ENCODE peak calls at places on chromosomes 4 and X, in five cellular contexts. One of them, this sample, is unnamed.

GRCh38 chrX:40169193-40170086 is 71.7 kb upstream of the BCOR start:
- DNase-seq in CD8-positive, alpha-beta T cell: peak; percentile 81
- DNase-seq in sigmoid colon: peak; percentile 82
- DNase-seq in IMR-90: peak; percentile 75
- DNase-seq in AG04449: peak; percentile 19
- DNase-seq in this sample: peak; percentile 72

GRCh38 chrX:11934089-11934488 is 176.1 kb downstream of the MSL3 start:
- DNase-seq in CD8-positive, alpha-beta T cell: no peak
- DNase-seq in sigmoid colon: no peak
- DNase-seq in IMR-90: no peak
- DNase-seq in AG04449: no peak
- DNase-seq in this sample: no peak

GRCh38 chr4:155735506-155735905 is 23.3 kb upstream of the GUCY1B1 start:
- DNase-seq in CD8-positive, alpha-beta T cell: no peak
- DNase-seq in sigmoid colon: no peak
- DNase-seq in IMR-90: peak; percentile 39
- DNase-seq in AG04449: no peak
- DNase-seq in this sample: no peak

GRCh38 chrX:106718709-106719108 is 7.8 kb upstream of the RNF128 start:
- DNase-seq in CD8-positive, alpha-beta T cell: no peak
- DNase-seq in sigmoid colon: no peak
- DNase-seq in IMR-90: no peak
- DNase-seq in AG04449: no peak
- DNase-seq in this sample: no peak

GRCh38 chrX:66046612-66047235 is 6.8 kb upstream of the VSIG4 start:
- DNase-seq in CD8-positive, alpha-beta T cell: no peak
- DNase-seq in sigmoid colon: no peak
- DNase-seq in IMR-90: no peak
- DNase-seq in AG04449: no peak
- DNase-seq in this sample: no peak

GRCh38 chrX:80576815-80577533 is 156.7 kb downstream of the TENT5D start:
- DNase-seq in CD8-positive, alpha-beta T cell: no peak
- DNase-seq in sigmoid colon: no peak
- DNase-seq in IMR-90: no peak
- DNase-seq in AG04449: no peak
- DNase-seq in this sample: no peak

GRCh38 chr4:51997647-51998046 is 22.5 kb downstream of the LRRC66 start:
- DNase-seq in CD8-positive, alpha-beta T cell: no peak
- DNase-seq in sigmoid colon: no peak
- DNase-seq in IMR-90: no peak
- DNase-seq in AG04449: no peak
- DNase-seq in this sample: no peak

GRCh38 chr4:145557720-145558119 is 61.5 kb upstream of the MMAA start:
- DNase-seq in CD8-positive, alpha-beta T cell: peak; percentile 43
- DNase-seq in sigmoid colon: peak; percentile 79
- DNase-seq in IMR-90: peak; percentile 72
- DNase-seq in AG04449: no peak
- DNase-seq in this sample: peak; percentile 78

GRCh38 chrX:118254611-118255010 is 91.3 kb upstream of the WDR44 start:
- DNase-seq in CD8-positive, alpha-beta T cell: peak; percentile 38
- DNase-seq in sigmoid colon: no peak
- DNase-seq in IMR-90: peak; percentile 57
- DNase-seq in AG04449: no peak
- DNase-seq in this sample: peak; percentile 48

GRCh38 chrX:70592091-70592490 is 147.5 kb downstream of the DLG3 start:
- DNase-seq in CD8-positive, alpha-beta T cell: no peak
- DNase-seq in sigmoid colon: no peak
- DNase-seq in IMR-90: peak; percentile 63
- DNase-seq in AG04449: peak; percentile 4
- DNase-seq in this sample: peak; percentile 90

GRCh38 chr4:113179996-113180395 is 130.5 kb downstream of the ANK2 start:
- DNase-seq in CD8-positive, alpha-beta T cell: no peak
- DNase-seq in sigmoid colon: no peak
- DNase-seq in IMR-90: peak; percentile 4
- DNase-seq in AG04449: no peak
- DNase-seq in this sample: peak; percentile 9

GRCh38 chrX:138756234-138756633 is 44.7 kb upstream of the FGF13 start:
- DNase-seq in CD8-positive, alpha-beta T cell: no peak
- DNase-seq in sigmoid colon: no peak
- DNase-seq in IMR-90: no peak
- DNase-seq in AG04449: no peak
- DNase-seq in this sample: peak; percentile 57

GRCh38 chr4:96525901-96526300 is 686.0 kb downstream of the PDHA2 start:
- DNase-seq in CD8-positive, alpha-beta T cell: no peak
- DNase-seq in sigmoid colon: no peak
- DNase-seq in IMR-90: no peak
- DNase-seq in AG04449: no peak
- DNase-seq in this sample: no peak

GRCh38 chr4:156388826-156389225 is 435.2 kb upstream of the CTSO start:
- DNase-seq in CD8-positive, alpha-beta T cell: no peak
- DNase-seq in sigmoid colon: no peak
- DNase-seq in IMR-90: peak; percentile 2
- DNase-seq in AG04449: no peak
- DNase-seq in this sample: peak; percentile 1

GRCh38 chrX:110758781-110759180 is 36.8 kb downstream of the CHRDL1 start:
- DNase-seq in CD8-positive, alpha-beta T cell: no peak
- DNase-seq in sigmoid colon: no peak
- DNase-seq in IMR-90: no peak
- DNase-seq in AG04449: no peak
- DNase-seq in this sample: no peak

GRCh38 chr4:89469930-89470375 is 162.4 kb upstream of the GPRIN3 start:
- DNase-seq in CD8-positive, alpha-beta T cell: no peak
- DNase-seq in sigmoid colon: no peak
- DNase-seq in IMR-90: peak; percentile 98
- DNase-seq in AG04449: peak; percentile 78
- DNase-seq in this sample: peak; percentile 78

GRCh38 chr4:5760246-5760645 is 49.2 kb downstream of the EVC start:
- DNase-seq in CD8-positive, alpha-beta T cell: no peak
- DNase-seq in sigmoid colon: no peak
- DNase-seq in IMR-90: no peak
- DNase-seq in AG04449: no peak
- DNase-seq in this sample: no peak

GRCh38 chrX:22575161-22575845 is 302.6 kb downstream of the CBLL2 start:
- DNase-seq in CD8-positive, alpha-beta T cell: no peak
- DNase-seq in sigmoid colon: no peak
- DNase-seq in IMR-90: peak; percentile 26
- DNase-seq in AG04449: no peak
- DNase-seq in this sample: peak; percentile 65

GRCh38 chrX:128928636-128929035 is 594.7 kb downstream of the SMARCA1 start:
- DNase-seq in CD8-positive, alpha-beta T cell: no peak
- DNase-seq in sigmoid colon: no peak
- DNase-seq in IMR-90: no peak
- DNase-seq in AG04449: no peak
- DNase-seq in this sample: no peak

GRCh38 chrX:115452256-115452655 is 108.7 kb upstream of the PLS3 start:
- DNase-seq in CD8-positive, alpha-beta T cell: no peak
- DNase-seq in sigmoid colon: no peak
- DNase-seq in IMR-90: no peak
- DNase-seq in AG04449: no peak
- DNase-seq in this sample: peak; percentile 33

GRCh38 chr4:24067781-24068193 is 177.9 kb upstream of the PPARGC1A start:
- DNase-seq in CD8-positive, alpha-beta T cell: no peak
- DNase-seq in sigmoid colon: no peak
- DNase-seq in IMR-90: peak; percentile 84
- DNase-seq in AG04449: peak; percentile 33
- DNase-seq in this sample: peak; percentile 82

GRCh38 chrX:103274284-103274683 is 2.3 kb downstream of the TCEAL5 start:
- DNase-seq in CD8-positive, alpha-beta T cell: no peak
- DNase-seq in sigmoid colon: no peak
- DNase-seq in IMR-90: no peak
- DNase-seq in AG04449: no peak
- DNase-seq in this sample: no peak

GRCh38 chr4:5982156-5982973 is 35.9 kb downstream of the C4orf50 start:
- DNase-seq in CD8-positive, alpha-beta T cell: no peak
- DNase-seq in sigmoid colon: peak; percentile 38
- DNase-seq in IMR-90: no peak
- DNase-seq in AG04449: no peak
- DNase-seq in this sample: no peak

GRCh38 chr4:139367421-139368090 is 65.3 kb upstream of the NDUFC1 start:
- DNase-seq in CD8-positive, alpha-beta T cell: no peak
- DNase-seq in sigmoid colon: no peak
- DNase-seq in IMR-90: peak; percentile 81
- DNase-seq in AG04449: peak; percentile 9
- DNase-seq in this sample: no peak

GRCh38 chrX:120308558-120308957 is 2.7 kb downstream of the TMEM255A start:
- DNase-seq in CD8-positive, alpha-beta T cell: no peak
- DNase-seq in sigmoid colon: no peak
- DNase-seq in IMR-90: no peak
- DNase-seq in AG04449: no peak
- DNase-seq in this sample: no peak

GRCh38 chrX:41001327-41001726 is 83.9 kb upstream of the USP9X start:
- DNase-seq in CD8-positive, alpha-beta T cell: no peak
- DNase-seq in sigmoid colon: no peak
- DNase-seq in IMR-90: no peak
- DNase-seq in AG04449: no peak
- DNase-seq in this sample: no peak

GRCh38 chr4:94015956-94016355 is 187.4 kb downstream of the ATOH1 start:
- DNase-seq in CD8-positive, alpha-beta T cell: no peak
- DNase-seq in sigmoid colon: no peak
- DNase-seq in IMR-90: no peak
- DNase-seq in AG04449: no peak
- DNase-seq in this sample: no peak

GRCh38 chr4:53734584-53735363 is 143.5 kb upstream of the LNX1 start:
- DNase-seq in CD8-positive, alpha-beta T cell: no peak
- DNase-seq in sigmoid colon: no peak
- DNase-seq in IMR-90: peak; percentile 75
- DNase-seq in AG04449: no peak
- DNase-seq in this sample: peak; percentile 40

GRCh38 chrX:68894142-68894512 is 65.3 kb downstream of the EFNB1 start:
- DNase-seq in CD8-positive, alpha-beta T cell: no peak
- DNase-seq in sigmoid colon: no peak
- DNase-seq in IMR-90: no peak
- DNase-seq in AG04449: no peak
- DNase-seq in this sample: no peak
- H3K4me3 ChIP-seq in CD8-positive, alpha-beta T cell: no peak overlapping the region
- H3K4me3 ChIP-seq in sigmoid colon: peak overlapping the region; percentile 16
- H3K4me3 ChIP-seq in IMR-90: no peak overlapping the region
- H3K4me3 ChIP-seq in AG04449: no peak overlapping the region
- H3K4me3 ChIP-seq in this sample: no peak overlapping the region

GRCh38 chr4:151530230-151530629 is 121.3 kb downstream of the FHIP1A start:
- DNase-seq in CD8-positive, alpha-beta T cell: no peak
- DNase-seq in sigmoid colon: no peak
- DNase-seq in IMR-90: no peak
- DNase-seq in AG04449: no peak
- DNase-seq in this sample: peak; percentile 73

GRCh38 chr4:151532001-151532708 is 123.2 kb downstream of the FHIP1A start:
- DNase-seq in CD8-positive, alpha-beta T cell: no peak
- DNase-seq in sigmoid colon: no peak
- DNase-seq in IMR-90: no peak
- DNase-seq in AG04449: no peak
- DNase-seq in this sample: no peak

GRCh38 chr4:151527699-151528098 is 118.7 kb downstream of the FHIP1A start:
- DNase-seq in CD8-positive, alpha-beta T cell: no peak
- DNase-seq in sigmoid colon: no peak
- DNase-seq in IMR-90: no peak
- DNase-seq in AG04449: no peak
- DNase-seq in this sample: no peak

GRCh38 chr4:151529187-151529586 is 120.2 kb downstream of the FHIP1A start:
- DNase-seq in CD8-positive, alpha-beta T cell: no peak
- DNase-seq in sigmoid colon: no peak
- DNase-seq in IMR-90: no peak
- DNase-seq in AG04449: no peak
- DNase-seq in this sample: no peak

DNA sequence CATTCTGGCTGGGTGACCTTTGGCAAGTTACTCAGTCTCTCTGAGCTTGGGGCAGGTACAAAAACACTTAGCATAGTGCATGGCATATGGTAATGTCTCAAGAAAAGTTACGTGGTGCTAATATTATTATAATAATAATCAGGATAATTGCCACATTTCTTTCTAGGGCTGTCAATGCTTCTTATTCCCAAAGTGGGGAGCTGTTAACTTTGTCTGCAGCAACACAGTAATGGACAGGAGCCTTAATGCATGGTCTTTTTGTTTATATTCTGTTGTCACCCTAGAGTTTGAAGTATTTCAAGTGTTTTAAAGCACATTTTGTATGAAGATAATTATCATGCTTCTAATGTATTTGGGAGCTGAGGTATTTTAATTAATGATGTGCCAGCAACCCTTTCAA is 121.8 kb downstream of the FHIP1A start:
- DNase-seq in CD8-positive, alpha-beta T cell: no peak
- DNase-seq in sigmoid colon: no peak
- DNase-seq in IMR-90: no peak
- DNase-seq in AG04449: no peak
- DNase-seq in this sample: peak; percentile 39
- TF ChIP-seq CTCF in CD8-positive, alpha-beta T cell: no peak
- TF ChIP-seq CTCF in sigmoid colon: no peak
- TF ChIP-seq CTCF in IMR-90: peak; percentile 4
- TF ChIP-seq CTCF in AG04449: no peak
- TF ChIP-seq CTCF in this sample: peak; percentile 57

GRCh38 chrX:12962041-12962504 is 12.8 kb upstream of the TMSB4X start:
- DNase-seq in CD8-positive, alpha-beta T cell: no peak
- DNase-seq in sigmoid colon: no peak
- DNase-seq in IMR-90: no peak
- DNase-seq in AG04449: no peak
- DNase-seq in this sample: no peak
- H3K4me3 ChIP-seq in CD8-positive, alpha-beta T cell: no peak overlapping the region
- H3K4me3 ChIP-seq in sigmoid colon: no peak overlapping the region
- H3K4me3 ChIP-seq in IMR-90: no peak overlapping the region
- H3K4me3 ChIP-seq in AG04449: no peak overlapping the region
- H3K4me3 ChIP-seq in this sample: no peak overlapping the region

DNA sequence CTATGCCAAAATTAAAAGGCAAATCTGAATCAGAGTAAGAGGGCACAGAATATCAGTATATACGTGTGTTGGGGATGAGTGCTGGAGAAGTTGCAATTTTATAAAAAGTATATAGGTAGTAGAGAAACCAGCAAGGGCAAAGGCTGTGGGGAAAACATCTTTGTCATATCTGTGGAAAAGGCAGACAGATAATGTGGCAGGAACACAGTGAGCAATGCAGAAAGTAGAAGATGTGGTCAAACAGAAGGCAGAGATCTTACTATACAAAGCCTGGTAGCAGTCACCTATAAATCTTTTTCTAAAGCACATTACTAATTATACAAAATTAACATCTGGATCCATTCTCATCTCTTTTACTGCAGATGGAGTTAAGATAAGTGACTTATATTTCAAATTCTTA is 152.6 kb downstream of the ANTXR2 start:
- DNase-seq in CD8-positive, alpha-beta T cell: no peak
- DNase-seq in sigmoid colon: no peak
- DNase-seq in IMR-90: no peak
- DNase-seq in AG04449: no peak
- DNase-seq in this sample: no peak
- TF ChIP-seq CTCF in CD8-positive, alpha-beta T cell: no peak
- TF ChIP-seq CTCF in sigmoid colon: no peak
- TF ChIP-seq CTCF in IMR-90: no peak
- TF ChIP-seq CTCF in AG04449: no peak
- TF ChIP-seq CTCF in this sample: no peak

DNA sequence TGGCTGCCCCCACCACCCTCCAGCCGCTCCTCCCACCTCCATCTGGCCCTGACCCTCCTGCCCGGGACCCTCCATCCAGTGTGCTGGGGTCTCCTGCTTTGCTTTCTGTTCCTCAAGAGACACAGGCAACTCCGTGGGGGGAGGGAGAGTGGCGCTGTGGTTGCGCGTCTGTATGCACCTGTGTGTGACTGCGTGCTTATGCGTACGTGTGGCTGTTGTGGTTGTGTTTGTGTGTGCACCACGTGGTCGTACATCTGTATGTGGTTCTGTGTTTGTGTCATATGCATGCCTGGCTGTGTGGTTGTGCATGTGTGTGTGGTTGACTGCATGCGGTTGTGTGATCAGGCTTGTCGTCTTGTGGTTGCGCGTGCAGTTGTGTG is 33.2 kb downstream of the CPLX1 start:
- DNase-seq in CD8-positive, alpha-beta T cell: no peak
- DNase-seq in sigmoid colon: no peak
- DNase-seq in IMR-90: no peak
- DNase-seq in AG04449: no peak
- DNase-seq in this sample: no peak
- H3K4me3 ChIP-seq in CD8-positive, alpha-beta T cell: peak overlapping the region; percentile 24
- H3K4me3 ChIP-seq in sigmoid colon: peak overlapping the region; percentile 11
- H3K4me3 ChIP-seq in IMR-90: no peak overlapping the region
- H3K4me3 ChIP-seq in AG04449: no peak overlapping the region
- H3K4me3 ChIP-seq in this sample: no peak overlapping the region

This sample was measured in epithelial cell of esophagus.